ENCODE peak calls at places on chromosomes 12 and 14, in six cellular contexts. B, X, N, F, U and C are unnamed samples.

GRCh38 chr12:110010853-110011835 is 11.9 kb downstream of the ANKRD13A start:
- DNase-seq in X (no peak), N (no peak), B (no peak), U (no peak), F (no peak), C (no peak)

GRCh38 chr12:109725321-109726105 is 11.9 kb downstream of the FAM222A start:
- DNase-seq in B (peak), X (no peak), U (no peak), F (no peak), N (no peak), C (no peak)

GRCh38 chr14:21521526-21521925 is 4.6 kb downstream of the SALL2 start:
- DNase-seq in F (no peak), N (no peak), X (no peak), B (no peak), U (no peak), C (no peak)

GRCh38 chr12:47079894-47080724 is at the start of gene AMIGO2:
- DNase-seq in F (peak), N (peak), U (no peak), X (peak), B (no peak), C (no peak)

GRCh38 chr14:65070710-65071033 is 31.6 kb downstream of the MAX start:
- DNase-seq in U (peak), F (no peak), X (no peak), N (no peak), B (no peak), C (no peak)

GRCh38 chr14:76550534-76550933 is 174.6 kb downstream of the ESRRB start:
- DNase-seq in B (no peak), F (no peak), U (no peak), X (no peak), N (no peak), C (no peak)

GRCh38 chr14:57182760-57183503 is 85.8 kb downstream of the EXOC5 start:
- DNase-seq in U (peak), F (no peak), X (no peak), B (no peak), N (no peak), C (no peak)

GRCh38 chr12:6234214-6234613 is 34.0 kb downstream of the CD9 start:
- DNase-seq in N (no peak), U (no peak), X (no peak), F (no peak), B (no peak), C (no peak)

GRCh38 chr12:11922361-11922760 is 148.4 kb upstream of the BCL2L14 start:
- DNase-seq in F (no peak), U (no peak), X (no peak), B (no peak), N (no peak), C (no peak)